ENCODE peak calls at places on chromosomes 13 and 19, in five cellular contexts. One of them, this sample, is unnamed.

GRCh38 chr19:14048439-14049153 is 13.3 kb downstream of the PALM3 start:
- DNase-seq in HFFc6: peak
- DNase-seq in transverse colon: peak
- DNase-seq in CD4-positive, alpha-beta T cell: peak
- DNase-seq in esophagus squamous epithelium: no peak
- DNase-seq in this sample: no peak

GRCh38 chr13:66915596-66916185 is 314.4 kb downstream of the PCDH9 start:
- DNase-seq in CD4-positive, alpha-beta T cell: no peak
- DNase-seq in HFFc6: peak
- DNase-seq in transverse colon: no peak
- DNase-seq in esophagus squamous epithelium: no peak
- DNase-seq in this sample: no peak

GRCh38 chr13:45297456-45298205 is 43.4 kb downstream of the TPT1 start:
- DNase-seq in HFFc6: no peak
- DNase-seq in CD4-positive, alpha-beta T cell: no peak
- DNase-seq in transverse colon: no peak
- DNase-seq in esophagus squamous epithelium: no peak
- DNase-seq in this sample: no peak

GRCh38 chr13:98492335-98493034 is 84.4 kb downstream of the STK24 start:
- DNase-seq in HFFc6: no peak
- DNase-seq in transverse colon: no peak
- DNase-seq in esophagus squamous epithelium: no peak
- DNase-seq in CD4-positive, alpha-beta T cell: no peak
- DNase-seq in this sample: no peak

GRCh38 chr13:86020350-86021002 is 221.3 kb upstream of the SLITRK6 start:
- DNase-seq in transverse colon: no peak
- DNase-seq in CD4-positive, alpha-beta T cell: no peak
- DNase-seq in HFFc6: no peak
- DNase-seq in esophagus squamous epithelium: no peak
- DNase-seq in this sample: no peak

GRCh38 chr13:29704648-29705047 is 109.2 kb upstream of the SLC7A1 start:
- DNase-seq in esophagus squamous epithelium: no peak
- DNase-seq in HFFc6: peak
- DNase-seq in CD4-positive, alpha-beta T cell: no peak
- DNase-seq in transverse colon: no peak
- DNase-seq in this sample: no peak

GRCh38 chr19:47839913-47840312 is 18.2 kb downstream of the CRX start:
- DNase-seq in CD4-positive, alpha-beta T cell: no peak
- DNase-seq in esophagus squamous epithelium: no peak
- DNase-seq in transverse colon: no peak
- DNase-seq in HFFc6: no peak
- DNase-seq in this sample: no peak

GRCh38 chr19:1577090-1577928 is 9.2 kb upstream of the MEX3D start:
- DNase-seq in transverse colon: no peak
- DNase-seq in CD4-positive, alpha-beta T cell: no peak
- DNase-seq in esophagus squamous epithelium: no peak
- DNase-seq in HFFc6: no peak
- DNase-seq in this sample: no peak

GRCh38 chr19:13269348-13269747 is 119.1 kb downstream of the IER2 start:
- DNase-seq in transverse colon: no peak
- DNase-seq in esophagus squamous epithelium: no peak
- DNase-seq in CD4-positive, alpha-beta T cell: no peak
- DNase-seq in HFFc6: no peak
- DNase-seq in this sample: no peak

GRCh38 chr13:102798653-102799543 is at the start of the genes BIVM and POGLUT2:
- DNase-seq in HFFc6: peak
- DNase-seq in CD4-positive, alpha-beta T cell: peak
- DNase-seq in transverse colon: peak
- DNase-seq in esophagus squamous epithelium: peak
- DNase-seq in this sample: peak

GRCh38 chr19:27735314-27735713 is 1477.6 kb downstream of the UQCRFS1 start:
- DNase-seq in CD4-positive, alpha-beta T cell: no peak
- DNase-seq in HFFc6: no peak
- DNase-seq in transverse colon: no peak
- DNase-seq in esophagus squamous epithelium: no peak
- DNase-seq in this sample: no peak

GRCh38 chr19:39252458-39252857 is 3.8 kb upstream of the IFNL4 start:
- DNase-seq in esophagus squamous epithelium: no peak
- DNase-seq in transverse colon: no peak
- DNase-seq in CD4-positive, alpha-beta T cell: no peak
- DNase-seq in HFFc6: no peak
- DNase-seq in this sample: no peak

GRCh38 chr13:104641309-104641708 is 1575.1 kb upstream of the SLC10A2 start:
- DNase-seq in esophagus squamous epithelium: no peak
- DNase-seq in CD4-positive, alpha-beta T cell: no peak
- DNase-seq in transverse colon: no peak
- DNase-seq in HFFc6: no peak
- DNase-seq in this sample: no peak

GRCh38 chr19:41774515-41774980 is 19.2 kb downstream of the CEACAM6 start:
- DNase-seq in transverse colon: peak
- DNase-seq in esophagus squamous epithelium: no peak
- DNase-seq in HFFc6: no peak
- DNase-seq in CD4-positive, alpha-beta T cell: peak
- DNase-seq in this sample: no peak

GRCh38 chr19:1975081-1975480 is 34.1 kb downstream of the CSNK1G2 start:
- DNase-seq in esophagus squamous epithelium: no peak
- DNase-seq in CD4-positive, alpha-beta T cell: no peak
- DNase-seq in transverse colon: no peak
- DNase-seq in HFFc6: no peak
- DNase-seq in this sample: no peak

GRCh38 chr19:43522929-43523328 is 4.1 kb downstream of the ETHE1 start:
- DNase-seq in transverse colon: no peak
- DNase-seq in esophagus squamous epithelium: no peak
- DNase-seq in CD4-positive, alpha-beta T cell: no peak
- DNase-seq in HFFc6: no peak
- DNase-seq in this sample: no peak

GRCh38 chr13:99062593-99062992 is 84.7 kb upstream of the DOCK9 start:
- DNase-seq in esophagus squamous epithelium: no peak
- DNase-seq in transverse colon: no peak
- DNase-seq in CD4-positive, alpha-beta T cell: no peak
- DNase-seq in HFFc6: no peak
- DNase-seq in this sample: no peak

GRCh38 chr13:95698047-95698749 is 21.3 kb downstream of the DNAJC3 start:
- DNase-seq in esophagus squamous epithelium: no peak
- DNase-seq in transverse colon: no peak
- DNase-seq in CD4-positive, alpha-beta T cell: no peak
- DNase-seq in HFFc6: no peak
- DNase-seq in this sample: no peak
- TF ChIP-seq CTCF in esophagus squamous epithelium: no peak
- TF ChIP-seq CTCF in transverse colon: peak
- TF ChIP-seq CTCF in CD4-positive, alpha-beta T cell: no peak
- TF ChIP-seq CTCF in HFFc6: peak
- TF ChIP-seq CTCF in this sample: peak

DNA sequence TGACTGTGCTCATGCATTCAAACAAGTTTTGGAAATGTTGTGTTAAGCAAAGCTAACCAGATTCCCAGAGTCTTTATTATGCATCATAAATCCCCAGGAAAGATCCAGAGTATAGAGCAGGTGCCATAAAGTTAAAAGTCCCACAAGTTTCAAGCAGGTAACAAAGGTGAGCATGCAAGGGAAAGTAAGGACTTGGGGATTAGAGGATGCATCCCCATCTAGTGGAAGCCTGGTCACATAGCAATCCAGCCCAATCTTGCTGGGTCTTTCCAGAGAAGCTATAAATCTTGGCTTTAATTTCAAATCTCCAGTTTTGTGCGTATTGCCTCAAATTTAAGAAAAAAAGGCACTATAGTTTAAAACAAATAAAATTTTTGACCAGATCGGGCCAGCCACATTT is 72.7 kb downstream of the ZNF254 start:
- DNase-seq in esophagus squamous epithelium: no peak
- DNase-seq in HFFc6: no peak
- DNase-seq in CD4-positive, alpha-beta T cell: no peak
- DNase-seq in transverse colon: no peak
- DNase-seq in this sample: no peak
- TF ChIP-seq CTCF in esophagus squamous epithelium: no peak
- TF ChIP-seq CTCF in HFFc6: peak
- TF ChIP-seq CTCF in CD4-positive, alpha-beta T cell: no peak
- TF ChIP-seq CTCF in transverse colon: peak
- TF ChIP-seq CTCF in this sample: no peak

GRCh38 chr19:492091-492531 is 4.2 kb upstream of the MADCAM1 start:
- DNase-seq in transverse colon: no peak
- DNase-seq in HFFc6: no peak
- DNase-seq in CD4-positive, alpha-beta T cell: peak
- DNase-seq in esophagus squamous epithelium: no peak
- DNase-seq in this sample: no peak

GRCh38 chr19:485583-486236 is 10.6 kb upstream of the MADCAM1 start:
- DNase-seq in CD4-positive, alpha-beta T cell: no peak
- DNase-seq in esophagus squamous epithelium: no peak
- DNase-seq in transverse colon: no peak
- DNase-seq in HFFc6: no peak
- DNase-seq in this sample: no peak

GRCh38 chr19:489418-490196 is 6.7 kb upstream of the MADCAM1 start:
- DNase-seq in CD4-positive, alpha-beta T cell: peak
- DNase-seq in esophagus squamous epithelium: no peak
- DNase-seq in HFFc6: no peak
- DNase-seq in transverse colon: no peak
- DNase-seq in this sample: no peak

GRCh38 chr19:491146-491741 is 5.0 kb upstream of the MADCAM1 start:
- DNase-seq in esophagus squamous epithelium: no peak
- DNase-seq in CD4-positive, alpha-beta T cell: no peak
- DNase-seq in HFFc6: no peak
- DNase-seq in transverse colon: no peak
- DNase-seq in this sample: no peak

GRCh38 chr19:488505-489417 is 7.5 kb upstream of the MADCAM1 start:
- DNase-seq in CD4-positive, alpha-beta T cell: peak
- DNase-seq in esophagus squamous epithelium: peak
- DNase-seq in HFFc6: peak
- DNase-seq in transverse colon: peak
- DNase-seq in this sample: peak
- TF ChIP-seq CTCF in CD4-positive, alpha-beta T cell: no peak
- TF ChIP-seq CTCF in esophagus squamous epithelium: peak
- TF ChIP-seq CTCF in HFFc6: peak
- TF ChIP-seq CTCF in transverse colon: no peak
- TF ChIP-seq CTCF in this sample: no peak

GRCh38 chr13:30804474-30804873 is 69.1 kb downstream of the ALOX5AP start:
- DNase-seq in esophagus squamous epithelium: no peak
- DNase-seq in transverse colon: no peak
- DNase-seq in HFFc6: no peak
- DNase-seq in CD4-positive, alpha-beta T cell: no peak
- DNase-seq in this sample: no peak
- TF ChIP-seq CTCF in esophagus squamous epithelium: no peak
- TF ChIP-seq CTCF in transverse colon: no peak
- TF ChIP-seq CTCF in HFFc6: peak
- TF ChIP-seq CTCF in CD4-positive, alpha-beta T cell: no peak
- TF ChIP-seq CTCF in this sample: peak

DNA sequence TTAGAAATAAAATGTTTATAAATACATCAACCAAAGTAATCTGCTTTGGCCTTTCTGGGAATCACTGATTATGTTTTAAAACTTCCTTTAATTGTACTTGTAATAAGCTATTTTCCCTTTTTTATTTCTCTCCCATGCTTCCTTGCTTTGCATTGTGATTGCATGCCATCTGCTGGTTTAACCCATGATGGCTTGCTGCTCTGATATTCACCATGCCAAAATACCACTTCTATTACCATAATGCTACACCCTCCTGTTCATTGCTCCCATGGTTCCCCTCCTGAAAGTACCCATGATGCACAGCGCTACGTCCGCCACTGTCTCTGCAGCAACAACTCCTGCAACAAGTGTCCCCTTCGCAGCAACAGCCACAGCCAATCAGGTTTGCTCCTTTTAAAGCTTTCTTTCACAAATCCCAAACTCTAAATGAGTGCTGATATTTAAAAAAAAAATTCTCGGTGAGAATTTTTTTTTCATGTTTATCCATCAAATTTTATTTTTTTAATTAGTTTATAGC is 67.7 kb upstream of the RAP2A start:
- DNase-seq in CD4-positive, alpha-beta T cell: no peak
- DNase-seq in HFFc6: no peak
- DNase-seq in esophagus squamous epithelium: no peak
- DNase-seq in transverse colon: no peak
- DNase-seq in this sample: no peak
- TF ChIP-seq CTCF in CD4-positive, alpha-beta T cell: no peak
- TF ChIP-seq CTCF in HFFc6: no peak
- TF ChIP-seq CTCF in esophagus squamous epithelium: no peak
- TF ChIP-seq CTCF in transverse colon: no peak
- TF ChIP-seq CTCF in this sample: no peak

GRCh38 chr13:95865080-95865597 is 188.1 kb downstream of the UGGT2 start:
- DNase-seq in HFFc6: no peak
- DNase-seq in esophagus squamous epithelium: no peak
- DNase-seq in transverse colon: no peak
- DNase-seq in CD4-positive, alpha-beta T cell: no peak
- DNase-seq in this sample: no peak

GRCh38 chr13:95858286-95859075 is 181.5 kb downstream of the DNAJC3 start:
- DNase-seq in esophagus squamous epithelium: no peak
- DNase-seq in transverse colon: no peak
- DNase-seq in CD4-positive, alpha-beta T cell: no peak
- DNase-seq in HFFc6: no peak
- DNase-seq in this sample: no peak

DNA sequence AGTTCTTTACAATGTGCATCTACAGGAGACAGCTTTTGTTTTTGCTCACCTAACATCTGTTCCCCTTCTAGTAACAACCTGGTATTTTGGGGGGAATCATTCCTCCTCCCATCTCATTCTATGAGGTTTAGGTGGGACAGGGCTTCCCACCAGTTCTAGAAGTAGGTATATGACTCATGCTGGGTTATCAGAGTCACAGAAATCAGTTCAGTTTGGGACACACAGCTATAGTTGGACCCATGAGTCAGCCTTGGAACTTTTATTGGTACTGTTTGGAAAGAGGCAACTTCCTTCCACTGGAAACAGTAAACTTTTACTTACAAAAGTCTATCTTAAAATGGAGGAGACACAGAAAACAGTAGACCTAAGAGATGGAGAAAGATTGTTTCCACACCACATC is 185.5 kb downstream of the DNAJC3 start:
- DNase-seq in esophagus squamous epithelium: no peak
- DNase-seq in HFFc6: peak
- DNase-seq in transverse colon: no peak
- DNase-seq in CD4-positive, alpha-beta T cell: no peak
- DNase-seq in this sample: no peak
- TF ChIP-seq CTCF in esophagus squamous epithelium: no peak
- TF ChIP-seq CTCF in HFFc6: no peak
- TF ChIP-seq CTCF in transverse colon: no peak
- TF ChIP-seq CTCF in CD4-positive, alpha-beta T cell: no peak
- TF ChIP-seq CTCF in this sample: no peak

DNA sequence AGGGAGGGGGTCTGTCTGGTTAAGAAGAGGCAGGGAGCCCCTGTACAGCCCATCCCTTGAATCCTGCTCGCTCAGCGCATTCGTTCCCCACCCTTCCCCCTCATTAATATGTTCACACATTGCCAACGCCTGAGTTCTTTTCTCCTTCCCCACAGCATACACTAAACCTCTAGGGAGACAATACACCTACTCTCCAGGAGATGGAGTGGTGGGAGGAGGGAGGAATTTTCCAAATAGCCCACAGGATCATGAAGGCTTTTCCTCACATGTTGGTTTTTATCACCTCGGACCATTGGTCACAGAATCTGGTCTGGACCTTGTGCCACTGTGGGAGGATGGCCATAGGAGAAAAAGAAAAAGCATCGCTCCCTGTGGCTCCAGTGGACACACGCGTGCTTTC is 294.9 kb downstream of the SHISA2 start:
- DNase-seq in HFFc6: no peak
- DNase-seq in transverse colon: no peak
- DNase-seq in esophagus squamous epithelium: no peak
- DNase-seq in CD4-positive, alpha-beta T cell: no peak
- DNase-seq in this sample: no peak
- TF ChIP-seq CTCF in HFFc6: no peak
- TF ChIP-seq CTCF in transverse colon: no peak
- TF ChIP-seq CTCF in esophagus squamous epithelium: no peak
- TF ChIP-seq CTCF in CD4-positive, alpha-beta T cell: no peak
- TF ChIP-seq CTCF in this sample: no peak

This sample was measured in mesothelial cell of epicardium.